ENCODE peak calls at places on chromosomes 5 and 9, in seven cellular contexts. P, U, H, F, J, E and Z are unnamed samples. For H3K27me3, the result is how much of the 10 kb centered on the place peaks cover.

GRCh38 chr5:103259705-103260355 is 1.3 kb downstream of the MACIR start:
- DNase-seq in P (peak), J (peak), F (no peak), H (no peak), U (peak), E (peak), Z (peak)

GRCh38 chr9:114093761-114094505 is 5.2 kb downstream of the KIF12 start:
- DNase-seq in E (no peak), P (no peak), J (no peak), H (no peak), U (no peak), F (no peak), Z (no peak)

GRCh38 chr5:90020575-90021535 is 388.7 kb downstream of the CETN3 start:
- DNase-seq in H (no peak), F (peak), E (peak), U (no peak), J (no peak), P (no peak), Z (no peak)

GRCh38 chr5:139696894-139697658 is 48.9 kb downstream of the CXXC5 start:
- DNase-seq in H (peak), E (peak), J (peak), F (no peak), P (peak), U (peak), Z (peak)

GRCh38 chr5:17879276-17879675 is 245.0 kb downstream of the TAF11L14 start:
- DNase-seq in E (no peak), F (no peak), P (no peak), J (no peak), H (no peak), U (no peak), Z (no peak)

GRCh38 chr5:108989761-108990392 is 242.2 kb downstream of the FER start:
- DNase-seq in U (no peak), E (no peak), F (no peak), P (no peak), J (no peak), H (no peak), Z (no peak)

GRCh38 chr5:148949871-148950863 is 112.7 kb downstream of the SH3TC2 start:
- DNase-seq in U (no peak), J (no peak), F (no peak), E (no peak), P (no peak), H (no peak), Z (peak)

GRCh38 chr5:83151821-83152220 is 74.5 kb downstream of the XRCC4 start:
- DNase-seq in J (no peak), E (no peak), P (no peak), H (no peak), U (no peak), F (no peak), Z (no peak)

GRCh38 chr5:167720676-167721260 is 570.7 kb upstream of the WWC1 start:
- DNase-seq in U (no peak), E (no peak), F (no peak), P (no peak), H (no peak), J (no peak), Z (no peak)

GRCh38 chr9:94882953-94883641 is 156.6 kb downstream of the AOPEP start:
- DNase-seq in P (no peak), E (no peak), J (no peak), F (no peak), H (no peak), U (no peak), Z (no peak)

GRCh38 chr5:151262532-151262931 is 9.5 kb downstream of the GM2A start:
- DNase-seq in E (no peak), H (no peak), J (no peak), P (no peak), U (no peak), F (no peak), Z (no peak)

GRCh38 chr5:88683506-88684135 is 199.4 kb downstream of the MEF2C start:
- DNase-seq in E (peak), H (no peak), J (peak), P (no peak), F (no peak), U (no peak), Z (no peak)

GRCh38 chr5:32217886-32218396 is 43.8 kb upstream of the GOLPH3 start:
- DNase-seq in P (no peak), H (no peak), E (peak), F (no peak), U (peak), J (peak), Z (no peak)

GRCh38 chr9:96726946-96727345 is 50.9 kb downstream of the ZNF510 start:
- DNase-seq in E (no peak), U (no peak), P (no peak), F (no peak), H (no peak), J (no peak), Z (no peak)

GRCh38 chr9:89372230-89372816 is 54.0 kb downstream of the SECISBP2 start:
- DNase-seq in F (no peak), H (peak), P (no peak), U (no peak), J (peak), E (no peak), Z (no peak)

DNA sequence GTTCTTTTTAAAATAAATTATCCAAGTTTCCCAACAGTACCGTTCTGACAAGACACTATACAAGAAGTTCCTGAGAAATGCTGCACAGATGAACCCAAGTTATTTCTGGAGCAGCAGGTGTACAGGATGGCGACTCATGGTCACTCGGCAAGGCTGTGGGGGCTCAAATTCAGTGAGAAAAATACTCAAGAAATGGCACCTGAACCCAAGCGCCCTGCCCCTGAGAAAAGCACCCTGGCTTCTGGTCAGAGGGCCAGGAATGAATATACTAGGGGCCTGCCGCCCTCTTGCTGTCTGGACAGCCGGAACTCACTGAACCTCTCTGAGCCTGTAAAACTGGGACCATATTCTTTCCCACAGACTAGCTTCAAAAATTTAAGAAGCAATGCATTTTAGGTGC is 1.6 kb downstream of the RAPGEF1 start:
- DNase-seq in F (no peak), U (no peak), H (no peak), J (no peak), P (no peak), E (no peak), Z (no peak)
- H3K27ac ChIP-seq in F (peak), U (peak), H (peak), J (no peak), P (no peak), E (no peak), Z (peak)

GRCh38 chr5:133381041-133381440 is 231.3 kb downstream of the FSTL4 start:
- DNase-seq in E (no peak), F (no peak), P (no peak), H (no peak), J (no peak), U (no peak), Z (no peak)

GRCh38 chr5:133382661-133383579 is 229.4 kb downstream of the FSTL4 start:
- DNase-seq in J (no peak), E (no peak), P (no peak), H (no peak), U (no peak), F (no peak), Z (no peak)

GRCh38 chr5:133384120-133384855 is 228.1 kb downstream of the FSTL4 start:
- DNase-seq in F (no peak), P (no peak), E (no peak), H (no peak), J (no peak), U (no peak), Z (no peak)

GRCh38 chr5:133383580-133383939 is 228.8 kb downstream of the FSTL4 start:
- DNase-seq in P (no peak), U (no peak), H (no peak), F (no peak), J (no peak), E (no peak), Z (no peak)

GRCh38 chr5:133381571-133382365 is 230.6 kb downstream of the FSTL4 start:
- DNase-seq in J (no peak), U (no peak), H (no peak), F (no peak), P (no peak), E (no peak), Z (no peak)
- H3K27me3 ChIP-seq in J (under half), U (under half), H (under half), F (under half), P (under half), E (under half), Z (under half)

GRCh38 chr5:16754621-16755020 is 137.8 kb upstream of the RETREG1 start:
- DNase-seq in H (no peak), J (no peak), E (no peak), P (no peak), F (no peak), U (no peak), Z (no peak)
- H3K27ac ChIP-seq in H (no peak), J (no peak), E (no peak), P (no peak), F (no peak), U (no peak), Z (no peak)

DNA sequence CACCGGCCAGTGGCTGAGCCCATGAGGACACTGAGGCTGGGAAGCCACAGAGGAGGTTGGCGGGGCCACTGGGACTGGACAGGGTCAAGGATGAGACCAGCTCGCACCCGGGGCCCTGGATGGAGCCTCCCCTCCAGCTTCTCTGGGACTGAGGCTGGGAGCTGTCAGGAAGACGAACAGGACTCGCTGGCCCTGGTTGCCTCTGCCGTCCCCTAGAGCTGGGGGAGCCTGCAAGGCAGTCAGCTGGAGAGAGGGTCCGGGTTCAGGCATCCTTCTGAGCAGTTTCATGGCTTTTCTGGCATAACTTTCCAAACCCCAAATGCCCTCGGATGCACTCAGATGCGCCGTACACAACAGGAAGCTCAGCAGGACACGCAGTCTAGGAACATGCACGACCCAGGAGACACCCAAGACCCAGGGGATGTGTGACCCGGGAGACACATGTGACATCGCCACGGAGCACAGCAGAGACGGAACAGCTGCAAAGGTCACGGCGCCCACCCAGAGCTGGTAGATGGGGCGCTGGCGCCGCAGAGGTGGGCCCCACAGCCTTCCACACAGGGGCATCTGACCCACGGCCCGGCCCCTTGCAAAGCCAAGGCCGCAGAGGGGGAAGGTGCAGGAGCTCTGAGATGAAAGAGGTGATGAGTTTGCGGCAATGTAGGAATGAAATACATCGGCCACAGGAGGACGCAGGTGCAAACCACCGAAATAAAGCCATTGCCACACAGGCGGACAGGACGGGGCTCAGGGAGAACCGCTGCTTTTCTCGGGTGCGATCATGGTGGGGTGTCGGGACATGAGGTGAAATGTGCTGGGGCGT is 17.1 kb downstream of the TPPP start:
- DNase-seq in F (no peak), P (peak), U (peak), H (no peak), J (no peak), E (no peak), Z (no peak)
- H3K27me3 ChIP-seq in F (under half), P (under half), U (under half), H (under half), J (under half), E (under half), Z (under half)

DNA sequence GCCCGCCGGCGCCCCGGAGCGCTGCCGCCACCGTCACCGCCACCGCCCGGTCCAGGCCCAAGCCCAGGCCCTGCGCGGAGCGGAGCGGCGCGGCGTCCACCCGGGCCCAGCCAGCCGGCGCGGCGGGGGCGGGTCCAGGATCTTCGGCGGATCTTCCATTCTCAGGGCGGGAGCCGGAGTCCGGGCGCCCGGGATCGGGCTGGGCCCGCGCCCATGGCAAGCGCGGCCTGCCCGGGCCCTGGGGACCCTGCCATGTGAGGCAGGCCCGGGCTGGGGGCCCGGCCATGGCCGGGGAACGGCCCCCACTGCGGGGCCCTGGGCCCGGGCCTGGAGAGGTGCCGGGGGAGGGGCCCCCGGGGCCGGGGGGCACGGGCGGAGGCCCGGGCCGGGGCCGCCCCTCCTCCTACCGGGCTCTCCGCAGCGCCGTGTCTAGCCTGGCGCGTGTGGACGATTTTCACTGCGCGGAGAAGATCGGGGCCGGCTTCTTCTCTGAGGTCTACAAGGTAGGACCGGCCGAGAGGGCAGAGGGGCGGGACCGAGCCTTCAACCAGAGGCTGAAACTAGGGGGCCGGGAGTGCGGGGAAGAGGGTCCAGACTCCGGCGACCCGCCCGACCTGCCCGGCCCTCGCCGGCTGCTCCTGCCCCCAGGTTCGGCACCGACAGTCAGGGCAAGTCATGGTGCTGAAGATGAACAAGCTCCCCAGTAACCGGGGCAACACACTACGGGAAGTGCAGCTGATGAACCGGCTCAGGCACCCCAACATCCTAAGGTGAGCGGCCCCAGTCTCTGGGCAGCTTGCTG is 475 bp downstream of the TESK1 start:
- DNase-seq in U (peak), F (no peak), E (no peak), H (peak), P (peak), J (peak), Z (no peak)
- H3K27ac ChIP-seq in U (peak), F (peak), E (peak), H (peak), P (peak), J (peak), Z (peak)

DNA sequence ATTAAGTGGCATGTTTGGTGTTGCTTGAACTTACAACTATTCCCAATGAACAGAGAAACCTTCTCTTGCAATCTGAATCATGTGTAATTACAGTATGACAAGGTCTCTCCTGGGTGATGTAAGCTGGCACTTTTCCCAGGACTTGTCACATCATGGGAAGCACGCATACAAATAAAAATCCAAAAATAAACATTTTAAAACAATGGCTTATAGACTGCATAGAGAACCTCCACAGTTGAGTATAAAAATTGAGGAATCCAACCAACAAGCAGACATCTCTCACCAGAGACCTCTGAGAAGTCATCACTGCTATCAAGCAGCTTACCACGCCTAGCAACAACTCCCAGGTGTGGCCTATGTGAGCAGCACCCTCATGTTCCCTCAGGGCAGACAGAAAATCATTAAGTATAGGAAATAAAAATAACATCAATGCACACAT is 3.9 kb downstream of the MLLT3 start:
- DNase-seq in E (peak), P (peak), F (no peak), J (no peak), U (peak), H (no peak), Z (peak)
- H3K27me3 ChIP-seq in E (under half), P (under half), F (under half), J (under half), U (under half), H (under half), Z (under half)

DNA sequence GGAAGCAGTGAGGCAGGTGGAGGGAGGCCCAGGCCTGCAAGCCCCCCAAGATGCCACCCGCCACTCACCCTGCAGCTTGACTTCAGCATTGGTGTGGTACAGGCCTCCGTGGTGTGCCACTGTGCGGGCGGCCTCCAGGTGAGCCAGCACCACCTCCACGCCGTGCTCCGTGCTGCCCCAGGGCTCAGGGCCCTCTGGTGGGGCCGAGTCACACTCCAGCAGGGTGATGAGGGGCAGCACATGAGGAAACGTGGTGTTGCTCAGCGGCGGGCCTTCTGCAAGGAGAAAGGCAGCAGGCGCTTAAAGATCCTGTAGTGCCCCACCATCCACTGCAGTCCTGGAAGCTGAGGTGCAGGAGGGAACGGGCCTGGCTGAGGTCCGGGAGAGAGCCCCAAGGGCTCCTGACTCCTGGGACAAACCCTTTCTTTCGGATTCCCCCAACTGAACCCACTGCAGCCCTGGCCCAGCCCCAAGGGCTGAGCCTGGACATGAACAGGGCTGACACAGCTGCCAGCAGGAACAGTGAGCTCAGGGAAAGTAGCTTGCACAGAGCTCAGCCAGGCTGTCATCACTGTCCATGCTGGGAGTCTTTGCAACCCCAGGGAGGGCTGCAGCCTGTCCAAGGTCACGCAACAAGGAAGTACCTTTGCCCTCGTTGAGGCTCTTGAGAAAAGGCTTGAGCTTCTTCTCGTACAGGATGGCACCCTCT is 4.7 kb upstream of the TOR2A start:
- DNase-seq in E (no peak), U (no peak), H (no peak), J (no peak), P (peak), F (no peak), Z (no peak)
- H3K27ac ChIP-seq in E (no peak), U (no peak), H (no peak), J (no peak), P (peak), F (no peak), Z (peak)

GRCh38 chr9:133254471-133254870 is 20.5 kb downstream of the ABO start:
- DNase-seq in E (no peak), P (no peak), H (no peak), J (no peak), U (no peak), F (no peak), Z (no peak)

GRCh38 chr9:133251773-133252172 is 23.2 kb downstream of the ABO start:
- DNase-seq in E (no peak), U (peak), F (no peak), H (no peak), P (no peak), J (no peak), Z (no peak)

GRCh38 chr9:133253268-133253667 is 21.7 kb downstream of the ABO start:
- DNase-seq in E (no peak), H (no peak), U (peak), P (no peak), J (no peak), F (no peak), Z (no peak)

GRCh38 chr9:133250741-133251170 is 24.2 kb downstream of the ABO start:
- DNase-seq in P (no peak), U (peak), H (no peak), E (no peak), J (no peak), F (no peak), Z (peak)

DNA sequence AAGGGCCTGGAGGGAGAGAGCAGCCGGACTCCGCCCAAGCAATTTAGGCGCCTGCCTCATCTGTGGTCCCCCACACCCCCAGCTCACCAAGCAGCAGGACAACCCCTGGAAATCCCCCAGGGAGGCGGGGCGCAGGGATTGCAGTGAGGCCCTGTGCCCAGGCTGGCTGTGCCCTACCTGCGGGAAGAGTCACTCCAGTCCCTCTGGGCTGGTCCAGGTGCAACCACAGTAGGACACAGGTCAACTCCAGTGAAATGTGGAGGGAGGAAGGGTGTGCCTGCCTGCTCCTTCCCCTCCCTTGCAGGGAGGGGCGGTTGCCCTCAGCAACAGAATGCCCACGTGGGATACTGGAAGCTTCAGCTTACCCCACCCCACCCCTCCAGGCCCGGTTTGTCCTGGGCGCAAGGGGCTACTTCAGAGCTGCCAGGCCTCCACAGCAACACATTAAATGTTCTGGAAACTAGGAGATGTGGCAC is 22.7 kb downstream of the ABO start:
- DNase-seq in F (no peak), H (no peak), U (peak), P (peak), J (no peak), E (no peak), Z (peak)
- H3K27me3 ChIP-seq in F (under half), H (under half), U (under half), P (under half), J (under half), E (under half), Z (under half)

DNA sequence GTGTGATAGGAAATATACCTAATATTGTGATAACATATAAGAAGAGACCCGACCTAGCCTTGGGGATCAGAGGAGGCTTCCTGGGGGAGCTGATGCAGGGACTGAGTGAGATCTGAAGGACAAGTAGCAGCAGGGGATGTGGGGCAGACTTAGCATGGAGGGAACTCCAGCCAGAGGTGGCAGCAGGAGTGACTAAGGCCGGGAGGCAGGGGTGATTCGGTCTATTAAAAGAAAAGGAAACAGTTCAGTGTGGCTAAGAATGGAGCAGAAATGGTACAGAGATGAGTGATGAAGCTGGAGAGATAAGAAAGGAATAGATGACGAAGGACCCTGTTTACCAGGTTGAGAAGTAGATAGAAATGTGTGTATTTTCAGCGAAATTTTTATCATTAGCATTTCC is 408.8 kb downstream of the ENC1 start:
- DNase-seq in U (no peak), H (no peak), E (no peak), F (no peak), P (no peak), J (no peak), Z (no peak)
- H3K27ac ChIP-seq in U (no peak), H (no peak), E (no peak), F (no peak), P (no peak), J (no peak), Z (no peak)